ENCODE peak calls at places on chromosomes 6 and 20, in eight cellular contexts. One of them, this sample, is unnamed.

GRCh38 chr20:4449977-4450715 is 271.6 kb upstream of the PRND start:
- DNase-seq in neural progenitor cell: no peak
- DNase-seq in stomach: no peak
- DNase-seq in IMR-90: peak; percentile 71
- DNase-seq in OCI-LY7: no peak
- DNase-seq in breast epithelium: no peak
- DNase-seq in HepG2: peak; percentile 46
- DNase-seq in left ventricle myocardium inferior: no peak
- DNase-seq in this sample: no peak

GRCh38 chr6:79694623-79695311 is 63.6 kb downstream of the SH3BGRL2 start:
- DNase-seq in neural progenitor cell: peak; percentile 29
- DNase-seq in stomach: no peak
- DNase-seq in IMR-90: no peak
- DNase-seq in OCI-LY7: no peak
- DNase-seq in breast epithelium: no peak
- DNase-seq in HepG2: no peak
- DNase-seq in left ventricle myocardium inferior: no peak
- DNase-seq in this sample: no peak

GRCh38 chr6:33446356-33446755 is 8.0 kb upstream of the ZBTB9 start:
- DNase-seq in neural progenitor cell: no peak
- DNase-seq in stomach: no peak
- DNase-seq in IMR-90: no peak
- DNase-seq in OCI-LY7: no peak
- DNase-seq in breast epithelium: no peak
- DNase-seq in HepG2: no peak
- DNase-seq in left ventricle myocardium inferior: no peak
- DNase-seq in this sample: no peak

GRCh38 chr20:7716286-7716972 is 223.8 kb downstream of the HAO1 start:
- DNase-seq in neural progenitor cell: no peak
- DNase-seq in stomach: no peak
- DNase-seq in IMR-90: no peak
- DNase-seq in OCI-LY7: peak; percentile 23
- DNase-seq in breast epithelium: no peak
- DNase-seq in HepG2: no peak
- DNase-seq in left ventricle myocardium inferior: no peak
- DNase-seq in this sample: no peak

GRCh38 chr6:165986647-165987482 is 180.8 kb downstream of the TBXT start:
- DNase-seq in neural progenitor cell: peak; percentile 69
- DNase-seq in stomach: no peak
- DNase-seq in IMR-90: peak; percentile 61
- DNase-seq in OCI-LY7: no peak
- DNase-seq in breast epithelium: no peak
- DNase-seq in HepG2: no peak
- DNase-seq in left ventricle myocardium inferior: no peak
- DNase-seq in this sample: no peak

GRCh38 chr6:28597217-28597835 is 71.6 kb downstream of the GPX5 start:
- DNase-seq in neural progenitor cell: peak; percentile 66
- DNase-seq in stomach: no peak
- DNase-seq in IMR-90: peak; percentile 68
- DNase-seq in OCI-LY7: no peak
- DNase-seq in breast epithelium: no peak
- DNase-seq in HepG2: peak; percentile 46
- DNase-seq in left ventricle myocardium inferior: no peak
- DNase-seq in this sample: no peak

GRCh38 chr20:51326241-51326819 is 216.2 kb downstream of the NFATC2 start:
- DNase-seq in neural progenitor cell: peak; percentile 82
- DNase-seq in stomach: peak; percentile 63
- DNase-seq in IMR-90: peak; percentile 76
- DNase-seq in OCI-LY7: peak; percentile 10
- DNase-seq in breast epithelium: no peak
- DNase-seq in HepG2: peak; percentile 61
- DNase-seq in left ventricle myocardium inferior: peak; percentile 24
- DNase-seq in this sample: no peak

GRCh38 chr6:111403388-111403787 is 79.6 kb downstream of the REV3L start:
- DNase-seq in neural progenitor cell: no peak
- DNase-seq in stomach: no peak
- DNase-seq in IMR-90: no peak
- DNase-seq in OCI-LY7: no peak
- DNase-seq in breast epithelium: no peak
- DNase-seq in HepG2: no peak
- DNase-seq in left ventricle myocardium inferior: no peak
- DNase-seq in this sample: no peak

GRCh38 chr6:87606199-87606598 is 16.3 kb downstream of the ORC3 start:
- DNase-seq in neural progenitor cell: no peak
- DNase-seq in stomach: no peak
- DNase-seq in IMR-90: no peak
- DNase-seq in OCI-LY7: no peak
- DNase-seq in breast epithelium: no peak
- DNase-seq in HepG2: no peak
- DNase-seq in left ventricle myocardium inferior: no peak
- DNase-seq in this sample: no peak
- H3K36me3 ChIP-seq in neural progenitor cell: peaks cover 17% of the 10 kb centered on the region
- H3K36me3 ChIP-seq in stomach: peaks cover 66% of the 10 kb centered on the region
- H3K36me3 ChIP-seq in IMR-90: peaks cover 10% of the 10 kb centered on the region
- H3K36me3 ChIP-seq in OCI-LY7: peaks cover 56% of the 10 kb centered on the region
- H3K36me3 ChIP-seq in breast epithelium: no peaks in the 10 kb centered on the region
- H3K36me3 ChIP-seq in HepG2: peaks cover 12% of the 10 kb centered on the region
- H3K36me3 ChIP-seq in left ventricle myocardium inferior: peaks cover 61% of the 10 kb centered on the region
- H3K36me3 ChIP-seq in this sample: peaks cover 8% of the 10 kb centered on the region

DNA sequence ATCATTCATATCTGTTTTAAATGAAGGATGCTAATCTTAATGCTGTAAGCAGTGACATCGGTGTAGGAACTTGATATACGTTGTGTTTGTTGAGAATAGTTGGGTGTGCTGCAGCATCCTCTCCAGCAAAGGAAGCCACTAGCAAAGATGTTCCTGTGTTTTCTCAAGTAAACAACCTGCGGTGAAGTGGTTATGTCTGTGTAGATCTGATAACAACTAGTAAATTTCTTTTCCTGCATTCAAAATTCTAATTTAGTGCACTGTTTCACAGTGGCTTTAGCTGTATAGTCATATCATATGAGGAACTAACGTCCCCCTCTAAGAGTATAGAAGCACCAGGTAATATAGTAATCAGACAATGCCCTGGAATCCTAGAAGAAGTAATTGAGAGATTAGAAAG is 38.7 kb downstream of the NCOA7 start:
- DNase-seq in neural progenitor cell: no peak
- DNase-seq in stomach: no peak
- DNase-seq in IMR-90: no peak
- DNase-seq in OCI-LY7: no peak
- DNase-seq in breast epithelium: no peak
- DNase-seq in HepG2: no peak
- DNase-seq in left ventricle myocardium inferior: no peak
- DNase-seq in this sample: no peak
- H3K4me1 ChIP-seq in neural progenitor cell: no peaks in the 10 kb centered on the region
- H3K4me1 ChIP-seq in stomach: peaks cover 23% of the 10 kb centered on the region
- H3K4me1 ChIP-seq in IMR-90: no peaks in the 10 kb centered on the region
- H3K4me1 ChIP-seq in OCI-LY7: peaks cover 8% of the 10 kb centered on the region
- H3K4me1 ChIP-seq in breast epithelium: no peaks in the 10 kb centered on the region
- H3K4me1 ChIP-seq in HepG2: no peaks in the 10 kb centered on the region
- H3K4me1 ChIP-seq in left ventricle myocardium inferior: peaks cover 52% of the 10 kb centered on the region
- H3K4me1 ChIP-seq in this sample: no peaks in the 10 kb centered on the region

GRCh38 chr6:11130605-11131004 is 19.1 kb upstream of the ERVFRD-1 start:
- DNase-seq in neural progenitor cell: no peak
- DNase-seq in stomach: no peak
- DNase-seq in IMR-90: no peak
- DNase-seq in OCI-LY7: no peak
- DNase-seq in breast epithelium: no peak
- DNase-seq in HepG2: no peak
- DNase-seq in left ventricle myocardium inferior: no peak
- DNase-seq in this sample: no peak
- H3K27ac ChIP-seq in neural progenitor cell: no peak overlapping the region
- H3K27ac ChIP-seq in stomach: no peak overlapping the region
- H3K27ac ChIP-seq in IMR-90: no peak overlapping the region
- H3K27ac ChIP-seq in OCI-LY7: no peak overlapping the region
- H3K27ac ChIP-seq in breast epithelium: no peak overlapping the region
- H3K27ac ChIP-seq in HepG2: no peak overlapping the region
- H3K27ac ChIP-seq in left ventricle myocardium inferior: no peak overlapping the region
- H3K27ac ChIP-seq in this sample: no peak overlapping the region

GRCh38 chr20:34540596-34541263 is 17.8 kb upstream of the MAP1LC3A start:
- DNase-seq in neural progenitor cell: no peak
- DNase-seq in stomach: no peak
- DNase-seq in IMR-90: no peak
- DNase-seq in OCI-LY7: no peak
- DNase-seq in breast epithelium: no peak
- DNase-seq in HepG2: no peak
- DNase-seq in left ventricle myocardium inferior: no peak
- DNase-seq in this sample: no peak

GRCh38 chr20:34539756-34540155 is 18.8 kb upstream of the MAP1LC3A start:
- DNase-seq in neural progenitor cell: no peak
- DNase-seq in stomach: no peak
- DNase-seq in IMR-90: no peak
- DNase-seq in OCI-LY7: no peak
- DNase-seq in breast epithelium: no peak
- DNase-seq in HepG2: no peak
- DNase-seq in left ventricle myocardium inferior: no peak
- DNase-seq in this sample: no peak

GRCh38 chr20:34536798-34537394 is 20.7 kb downstream of the DYNLRB1 start:
- DNase-seq in neural progenitor cell: peak; percentile 65
- DNase-seq in stomach: peak; percentile 73
- DNase-seq in IMR-90: no peak
- DNase-seq in OCI-LY7: peak; percentile 70
- DNase-seq in breast epithelium: no peak
- DNase-seq in HepG2: peak; percentile 41
- DNase-seq in left ventricle myocardium inferior: peak; percentile 72
- DNase-seq in this sample: no peak

GRCh38 chr20:34537651-34538050 is 20.9 kb upstream of the MAP1LC3A start:
- DNase-seq in neural progenitor cell: no peak
- DNase-seq in stomach: no peak
- DNase-seq in IMR-90: no peak
- DNase-seq in OCI-LY7: no peak
- DNase-seq in breast epithelium: no peak
- DNase-seq in HepG2: no peak
- DNase-seq in left ventricle myocardium inferior: no peak
- DNase-seq in this sample: no peak

DNA sequence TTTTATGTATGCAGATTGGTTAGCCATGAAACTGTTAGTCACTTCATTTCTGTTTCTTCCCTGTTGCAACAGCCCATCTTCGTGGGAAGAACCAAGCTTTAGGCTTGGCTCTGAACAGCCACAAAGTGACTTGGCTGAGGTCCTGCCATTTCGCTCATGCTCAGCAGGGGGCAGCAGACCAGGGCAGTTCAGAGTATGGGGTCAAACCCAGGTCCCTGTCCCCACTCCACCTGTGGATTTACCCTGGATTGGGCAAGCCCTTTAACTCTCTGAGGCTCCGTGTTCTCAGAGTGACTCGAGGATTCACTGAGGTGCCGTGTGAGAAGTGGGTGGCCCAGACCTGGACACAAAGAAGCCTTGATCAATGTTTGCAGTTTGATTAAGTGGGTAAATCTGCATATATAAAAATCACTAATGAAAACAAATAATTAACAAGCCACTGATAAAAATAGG is 19.8 kb upstream of the MAP1LC3A start:
- DNase-seq in neural progenitor cell: peak; percentile 62
- DNase-seq in stomach: peak; percentile 60
- DNase-seq in IMR-90: peak; percentile 57
- DNase-seq in OCI-LY7: peak; percentile 64
- DNase-seq in breast epithelium: no peak
- DNase-seq in HepG2: peak; percentile 61
- DNase-seq in left ventricle myocardium inferior: peak; percentile 48
- DNase-seq in this sample: no peak
- H3K36me3 ChIP-seq in neural progenitor cell: no peaks in the 10 kb centered on the region
- H3K36me3 ChIP-seq in stomach: peaks cover 85% of the 10 kb centered on the region
- H3K36me3 ChIP-seq in IMR-90: peaks cover 62% of the 10 kb centered on the region
- H3K36me3 ChIP-seq in OCI-LY7: peaks cover 55% of the 10 kb centered on the region
- H3K36me3 ChIP-seq in breast epithelium: peaks cover 11% of the 10 kb centered on the region
- H3K36me3 ChIP-seq in HepG2: peaks cover 80% of the 10 kb centered on the region
- H3K36me3 ChIP-seq in left ventricle myocardium inferior: peaks cover 73% of the 10 kb centered on the region
- H3K36me3 ChIP-seq in this sample: peaks cover 26% of the 10 kb centered on the region

This sample was measured in iPS DF 6.9.